ENCODE peak calls at places on chromosomes 11 and 22, in seven cellular contexts. B, D, L, J, Z, P and A are unnamed samples.

GRCh38 chr11:133086518-133086917 is 445.8 kb downstream of the OPCML start:
- DNase-seq in L (no peak), B (no peak), J (no peak), Z (no peak), P (no peak), D (no peak), A (no peak)

GRCh38 chr11:9750551-9750950 is 86.7 kb downstream of the SWAP70 start:
- DNase-seq in B (no peak), Z (no peak), D (no peak), L (no peak), J (no peak), P (no peak), A (no peak)

GRCh38 chr22:40805239-40805638 is 13.9 kb downstream of the SLC25A17 start:
- DNase-seq in D (no peak), J (no peak), Z (no peak), B (no peak), P (no peak), L (no peak), A (no peak)

GRCh38 chr11:102792604-102793003 is 5.4 kb downstream of the MMP1 start:
- DNase-seq in Z (no peak), L (no peak), J (no peak), P (no peak), B (no peak), D (no peak), A (no peak)

GRCh38 chr11:46457659-46458058 is 66.1 kb upstream of the CHRM4 start:
- DNase-seq in L (no peak), B (no peak), D (no peak), Z (no peak), J (no peak), P (no peak), A (no peak)

GRCh38 chr11:129247129-129247528 is 55.0 kb upstream of the ARHGAP32 start:
- DNase-seq in B (no peak), J (no peak), D (no peak), Z (no peak), P (no peak), L (no peak), A (no peak)

GRCh38 chr11:108973402-108974119 is 308.7 kb downstream of the DDX10 start:
- DNase-seq in L (no peak), J (no peak), P (no peak), D (no peak), Z (no peak), B (no peak), A (no peak)

GRCh38 chr11:10514210-10514609 is 26.8 kb downstream of the RNF141 start:
- DNase-seq in L (no peak), D (no peak), P (no peak), J (no peak), B (no peak), Z (no peak), A (no peak)

GRCh38 chr22:40616578-40616977 is 19.9 kb downstream of the MRTFA start:
- DNase-seq in L (no peak), B (no peak), D (no peak), J (no peak), P (no peak), Z (no peak), A (no peak)

GRCh38 chr11:41201156-41201555 is 258.3 kb downstream of the LRRC4C start:
- DNase-seq in Z (peak; percentile 4), J (no peak), B (no peak), P (peak; percentile 49), D (peak; percentile 43), L (peak; percentile 6), A (no peak)

GRCh38 chr11:72331761-72332160 is 87.8 kb upstream of the PHOX2A start:
- DNase-seq in D (no peak), B (no peak), Z (no peak), J (no peak), P (no peak), L (no peak), A (no peak)

GRCh38 chr11:2377511-2378443 is 667 bp downstream of the CD81 start:
- DNase-seq in P (peak; percentile 62), J (peak; percentile 56), Z (peak; percentile 50), L (no peak), D (no peak), B (no peak), A (no peak)

GRCh38 chr11:82229346-82229745 is 504.3 kb downstream of the FAM181B start:
- DNase-seq in L (no peak), Z (no peak), B (no peak), J (no peak), D (peak; percentile 27), P (peak; percentile 28), A (no peak)

GRCh38 chr22:39110631-39111561 is 13.9 kb downstream of the APOBEC3H start:
- DNase-seq in J (no peak), Z (no peak), D (no peak), P (no peak), B (no peak), L (no peak), A (no peak)

GRCh38 chr11:61281581-61282250 is 13.4 kb downstream of the VWCE start:
- DNase-seq in P (no peak), B (no peak), J (no peak), L (no peak), D (no peak), Z (peak; percentile 18), A (no peak)

GRCh38 chr11:109121173-109121938 is 300.6 kb upstream of the C11orf87 start:
- DNase-seq in D (no peak), Z (no peak), B (no peak), L (no peak), J (no peak), P (peak; percentile 28), A (no peak)

GRCh38 chr11:47399860-47400812 is 8.3 kb upstream of the SLC39A13 start:
- DNase-seq in B (no peak), P (peak; percentile 21), Z (no peak), L (no peak), D (no peak), J (no peak), A (no peak)

GRCh38 chr22:50641696-50642607 is 14.0 kb upstream of the ARSA start:
- DNase-seq in B (no peak), J (no peak), P (no peak), Z (no peak), L (no peak), D (no peak), A (no peak)

GRCh38 chr11:10519630-10520029 is 21.4 kb downstream of the RNF141 start:
- DNase-seq in J (no peak), P (no peak), B (no peak), Z (no peak), D (no peak), L (no peak), A (no peak)

GRCh38 chr11:124987096-124987495 is 33.1 kb downstream of the CCDC15 start:
- DNase-seq in B (no peak), P (no peak), D (no peak), Z (no peak), J (no peak), L (no peak), A (no peak)

GRCh38 chr22:36612458-36612857 is 83.5 kb upstream of the EIF3D start:
- DNase-seq in D (peak; percentile 6), B (no peak), L (no peak), Z (no peak), J (no peak), P (no peak), A (no peak)

GRCh38 chr11:61711493-61711892 is 31.3 kb downstream of the DAGLA start:
- DNase-seq in B (no peak), Z (no peak), D (no peak), J (no peak), P (peak; percentile 32), L (peak; percentile 33), A (no peak)

GRCh38 chr11:65355013-65355775 is 643 bp downstream of the TIGD3 start:
- DNase-seq in D (no peak), J (peak; percentile 34), Z (peak; percentile 57), L (no peak), B (no peak), P (peak; percentile 83), A (no peak)